ENCODE peak calls at places on chromosomes 4 and X, in four cellular contexts. S, P, G and X are unnamed samples.

GRCh38 chrX:49810233-49810632 is 18.9 kb upstream of the PAGE4 start:
- DNase-seq in S (no peak), P (no peak), G (no peak), X (no peak)

GRCh38 chr4:176032454-176032853 is 33.2 kb upstream of the WDR17 start:
- DNase-seq in S (no peak), P (no peak), G (no peak), X (no peak)

GRCh38 chrX:153353416-153353815 is 19.5 kb downstream of the ZNF275 start:
- DNase-seq in S (no peak), P (no peak), G (no peak), X (no peak)

GRCh38 chrX:21975827-21976226 is 35.3 kb downstream of the SMS start:
- DNase-seq in S (no peak), P (no peak), G (no peak), X (peak; percentile 89)

GRCh38 chr4:5826437-5827107 is 66.3 kb downstream of the CRMP1 start:
- DNase-seq in S (no peak), P (no peak), G (no peak), X (no peak)

GRCh38 chrX:7155163-7155562 is 7.2 kb upstream of the PUDP start:
- DNase-seq in S (no peak), P (no peak), G (no peak), X (no peak)

GRCh38 chr4:73341454-73341853 is 62.6 kb upstream of the ALB start:
- DNase-seq in S (peak; percentile 24), P (no peak), G (peak; percentile 16), X (peak; percentile 53)

GRCh38 chrX:115896362-115896761 is 274.2 kb upstream of the AGTR2 start:
- DNase-seq in S (no peak), P (no peak), G (no peak), X (no peak)

GRCh38 chrX:107629533-107629909 is 1.2 kb downstream of the PRPS1 start:
- DNase-seq in S (peak; percentile 30), P (no peak), G (no peak), X (peak; percentile 36)

GRCh38 chr4:152243890-152244595 is 291.8 kb downstream of the FBXW7 start:
- DNase-seq in S (no peak), P (no peak), G (no peak), X (no peak)

GRCh38 chr4:25654031-25654970 is 1.4 kb upstream of the SLC34A2 start:
- DNase-seq in S (no peak), P (no peak), G (no peak), X (no peak)

GRCh38 chr4:60313616-60314015 is 886.5 kb upstream of the ADGRL3 start:
- DNase-seq in S (no peak), P (no peak), G (no peak), X (peak; percentile 14)

GRCh38 chrX:23813808-23814207 is 30.8 kb downstream of the SAT1 start:
- DNase-seq in S (no peak), P (no peak), G (no peak), X (no peak)

GRCh38 chrX:40931921-40932320 is 153.3 kb upstream of the USP9X start:
- DNase-seq in S (no peak), P (no peak), G (no peak), X (no peak)

DNA sequence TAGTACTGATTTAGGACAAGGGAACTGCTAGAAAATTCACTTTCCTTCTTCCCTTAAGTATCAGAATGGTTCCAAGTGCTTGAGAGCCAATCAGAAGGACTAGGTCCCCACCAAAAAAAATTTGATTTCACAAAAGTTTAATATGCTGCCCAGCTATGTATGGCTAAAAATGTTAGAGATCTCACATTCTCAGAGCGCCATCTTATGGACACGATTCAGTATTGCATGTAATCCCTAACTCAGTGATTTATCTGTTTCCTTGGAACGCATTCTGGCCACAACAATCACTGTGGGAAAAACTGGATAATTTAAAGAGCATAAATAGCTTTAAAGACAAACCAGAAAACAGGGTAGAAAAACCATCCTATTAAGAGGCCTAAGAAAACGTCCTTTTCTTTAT is 255.1 kb upstream of the GPC4 start:
- DNase-seq in S (peak; percentile 33), P (no peak), G (peak; percentile 1), X (peak; percentile 31)
- TF ChIP-seq CHD1 in S (no peak), P (no peak), G (no peak), X (no peak)

DNA sequence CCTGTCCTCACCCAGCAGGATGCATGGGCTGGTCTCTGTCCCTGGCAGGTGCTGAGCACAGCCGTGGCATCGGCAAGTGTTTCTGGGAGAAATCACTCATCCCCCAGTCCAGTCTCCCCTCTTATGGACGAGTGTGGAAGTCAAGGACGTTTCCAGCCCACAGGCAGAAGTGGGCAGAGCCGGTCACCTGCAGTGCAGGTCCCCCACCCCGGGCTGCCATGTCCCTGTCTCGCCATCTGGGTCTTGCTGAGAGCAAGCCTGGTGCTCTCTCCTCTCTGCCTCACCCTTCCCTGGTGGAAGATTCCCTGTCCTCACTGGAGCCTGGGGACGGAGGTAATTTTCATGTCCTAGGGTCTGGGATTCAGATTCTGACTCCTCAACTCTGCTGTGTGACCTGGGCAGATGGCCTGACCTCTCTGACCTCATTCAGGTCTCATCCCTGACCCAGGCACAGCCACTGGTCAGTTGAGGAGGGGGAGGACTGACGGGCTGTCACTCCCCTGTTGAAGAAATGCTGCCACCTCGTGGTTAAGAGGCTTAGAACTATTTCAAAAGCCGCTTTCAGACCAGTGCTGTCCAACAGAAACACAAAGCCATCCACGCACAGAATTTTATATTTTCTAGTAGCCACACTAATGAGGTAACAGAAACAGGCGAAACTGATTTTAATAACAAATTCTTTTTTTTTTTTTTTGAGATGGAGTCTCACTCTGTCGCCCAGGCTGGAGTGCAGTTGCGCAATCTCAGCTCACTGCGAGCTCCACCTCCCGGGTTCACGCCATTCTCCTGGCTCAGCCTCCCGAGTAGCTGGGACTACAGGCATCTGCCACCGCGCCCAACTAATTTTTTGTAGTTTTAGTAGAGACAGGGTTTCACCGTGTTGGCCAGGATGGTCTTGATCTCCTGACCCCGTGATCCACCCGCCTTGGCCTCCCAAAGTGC is 1.8 kb downstream of the CPZ start:
- DNase-seq in S (peak; percentile 90), P (no peak), G (peak; percentile 4), X (peak; percentile 72)
- TF ChIP-seq CHD1 in S (no peak), P (no peak), G (no peak), X (no peak)

DNA sequence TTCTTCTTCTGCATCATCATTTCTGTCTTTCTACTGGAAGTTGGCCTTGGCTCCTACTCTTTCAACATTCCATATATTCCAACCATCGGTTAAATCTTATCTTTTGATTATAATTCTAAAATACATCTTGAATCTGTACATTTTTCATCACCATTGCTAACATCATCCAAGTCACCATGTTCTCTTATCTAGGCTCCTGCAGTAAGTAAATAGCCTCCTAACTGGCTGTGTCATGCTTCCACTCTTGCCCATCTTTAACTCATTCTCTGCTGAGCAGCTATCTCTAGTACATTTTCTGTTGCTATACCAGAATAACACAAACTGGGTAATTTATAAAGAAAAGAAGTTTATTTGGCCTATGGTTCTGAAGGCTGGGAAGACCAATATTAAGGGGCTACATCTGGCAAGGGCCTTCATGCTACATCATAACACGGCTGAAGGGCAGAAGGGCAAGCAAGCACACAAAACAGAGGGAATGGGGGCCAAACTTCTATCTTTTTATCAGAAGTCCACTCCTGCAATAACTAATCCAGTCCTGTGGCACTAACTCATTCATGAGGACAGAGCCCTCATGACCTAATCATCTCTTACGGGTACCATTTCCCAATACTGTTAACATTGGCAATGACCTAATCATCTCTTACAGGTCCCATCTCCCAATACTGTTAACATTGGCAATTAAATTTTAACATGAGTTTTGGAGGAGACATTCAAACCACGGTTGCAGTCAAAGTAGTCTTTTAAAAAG is 72.2 kb downstream of the ENOX2 start:
- DNase-seq in S (peak; percentile 31), P (no peak), G (no peak), X (no peak)
- TF ChIP-seq CHD1 in S (no peak), P (no peak), G (no peak), X (no peak)

GRCh38 chrX:25156323-25156722 is 140.6 kb upstream of the ARX start:
- DNase-seq in S (no peak), P (no peak), G (no peak), X (no peak)

GRCh38 chrX:25154168-25154567 is 138.4 kb upstream of the ARX start:
- DNase-seq in S (no peak), P (no peak), G (no peak), X (no peak)

GRCh38 chrX:25158635-25159034 is 142.9 kb upstream of the ARX start:
- DNase-seq in S (no peak), P (no peak), G (no peak), X (no peak)
- TF ChIP-seq CHD1 in S (no peak), P (no peak), G (no peak), X (no peak)

DNA sequence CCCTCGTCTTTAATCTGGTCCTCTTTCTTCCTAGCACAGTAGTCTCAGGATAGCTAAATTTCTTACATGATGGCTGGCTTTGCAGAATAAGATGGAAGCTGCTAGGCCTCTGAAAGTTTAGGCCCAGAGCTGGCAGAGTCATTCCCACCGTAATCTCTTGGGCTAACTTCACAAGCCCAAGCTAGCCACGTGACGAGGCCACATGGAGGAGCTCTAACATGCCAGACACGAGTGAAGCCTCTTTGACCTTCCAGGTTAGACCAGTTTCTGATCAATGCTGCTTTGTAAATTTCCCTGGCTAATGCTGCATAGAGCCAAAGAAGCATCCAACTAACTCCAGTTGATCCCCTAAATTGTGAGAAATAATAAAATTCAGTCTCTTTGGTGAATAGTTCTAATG is 9.5 kb upstream of the CENPE start:
- DNase-seq in S (no peak), P (peak; percentile 21), G (no peak), X (no peak)
- TF ChIP-seq CHD1 in S (no peak), P (no peak), G (no peak), X (no peak)

GRCh38 chr4:89514811-89515210 is 207.2 kb upstream of the GPRIN3 start:
- DNase-seq in S (no peak), P (no peak), G (no peak), X (no peak)
- TF ChIP-seq CHD1 in S (no peak), P (no peak), G (no peak), X (no peak)